ENCODE peak calls at places on chromosomes 1 and 21, in four cellular contexts. One of them, this sample, is unnamed. For H3K4me1, the result is how much of the 10 kb centered on the place peaks cover.

GRCh38 chr1:212012034-212012740 is 23.2 kb downstream of the INTS7 start:
- DNase-seq in HCT116: peak
- DNase-seq in right lobe of liver: peak
- DNase-seq in uterus: peak
- DNase-seq in this sample: peak

GRCh38 chr1:67429528-67430357 is 459 bp downstream of the SERBP1 start:
- DNase-seq in HCT116: no peak
- DNase-seq in right lobe of liver: peak
- DNase-seq in uterus: peak
- DNase-seq in this sample: peak

GRCh38 chr1:20164694-20165202 is 21.1 kb upstream of the UBXN10 start:
- DNase-seq in HCT116: no peak
- DNase-seq in right lobe of liver: peak
- DNase-seq in uterus: no peak
- DNase-seq in this sample: peak

GRCh38 chr1:36223373-36223995 is 759 bp upstream of the THRAP3 start:
- DNase-seq in HCT116: no peak
- DNase-seq in right lobe of liver: no peak
- DNase-seq in uterus: peak
- DNase-seq in this sample: no peak

GRCh38 chr21:16279658-16280581 is 550.1 kb downstream of the USP25 start:
- DNase-seq in HCT116: no peak
- DNase-seq in right lobe of liver: peak
- DNase-seq in uterus: peak
- DNase-seq in this sample: peak

GRCh38 chr1:32754282-32755097 is 51.9 kb upstream of the SYNC start:
- DNase-seq in HCT116: no peak
- DNase-seq in right lobe of liver: no peak
- DNase-seq in uterus: no peak
- DNase-seq in this sample: no peak

GRCh38 chr1:29709711-29710169 is 473.4 kb downstream of the PTPRU start:
- DNase-seq in HCT116: no peak
- DNase-seq in right lobe of liver: no peak
- DNase-seq in uterus: no peak
- DNase-seq in this sample: no peak

GRCh38 chr1:180502361-180503273 is at the start of gene ACBD6:
- DNase-seq in HCT116: peak
- DNase-seq in right lobe of liver: peak
- DNase-seq in uterus: peak
- DNase-seq in this sample: peak

GRCh38 chr1:178536844-178537371 is 24.0 kb downstream of the TEX35 start:
- DNase-seq in HCT116: peak
- DNase-seq in right lobe of liver: peak
- DNase-seq in uterus: peak
- DNase-seq in this sample: peak

GRCh38 chr1:109761227-109762038 is 2.3 kb downstream of the EPS8L3 start:
- DNase-seq in HCT116: no peak
- DNase-seq in right lobe of liver: no peak
- DNase-seq in uterus: peak
- DNase-seq in this sample: peak
- H3K4me3 ChIP-seq in HCT116: no peak
- H3K4me3 ChIP-seq in right lobe of liver: no peak
- H3K4me3 ChIP-seq in uterus: no peak
- H3K4me3 ChIP-seq in this sample: no peak

GRCh38 chr1:45686081-45687013 is at the start of gene GPBP1L1:
- DNase-seq in HCT116: peak
- DNase-seq in right lobe of liver: peak
- DNase-seq in uterus: peak
- DNase-seq in this sample: peak
- TF ChIP-seq POLR2A in HCT116: peak
- TF ChIP-seq POLR2A in right lobe of liver: no peak
- TF ChIP-seq POLR2A in uterus: peak
- TF ChIP-seq POLR2A in this sample: peak

GRCh38 chr1:153520818-153521476 is 14.8 kb downstream of the S100A6 start:
- DNase-seq in HCT116: no peak
- DNase-seq in right lobe of liver: no peak
- DNase-seq in uterus: no peak
- DNase-seq in this sample: peak

GRCh38 chr1:153513666-153514065 is 22.1 kb downstream of the S100A6 start:
- DNase-seq in HCT116: no peak
- DNase-seq in right lobe of liver: no peak
- DNase-seq in uterus: no peak
- DNase-seq in this sample: no peak

GRCh38 chr1:153515504-153516394 is 20.0 kb downstream of the S100A6 start:
- DNase-seq in HCT116: no peak
- DNase-seq in right lobe of liver: no peak
- DNase-seq in uterus: no peak
- DNase-seq in this sample: no peak

GRCh38 chr1:153519242-153519641 is 16.5 kb downstream of the S100A6 start:
- DNase-seq in HCT116: no peak
- DNase-seq in right lobe of liver: no peak
- DNase-seq in uterus: no peak
- DNase-seq in this sample: peak

DNA sequence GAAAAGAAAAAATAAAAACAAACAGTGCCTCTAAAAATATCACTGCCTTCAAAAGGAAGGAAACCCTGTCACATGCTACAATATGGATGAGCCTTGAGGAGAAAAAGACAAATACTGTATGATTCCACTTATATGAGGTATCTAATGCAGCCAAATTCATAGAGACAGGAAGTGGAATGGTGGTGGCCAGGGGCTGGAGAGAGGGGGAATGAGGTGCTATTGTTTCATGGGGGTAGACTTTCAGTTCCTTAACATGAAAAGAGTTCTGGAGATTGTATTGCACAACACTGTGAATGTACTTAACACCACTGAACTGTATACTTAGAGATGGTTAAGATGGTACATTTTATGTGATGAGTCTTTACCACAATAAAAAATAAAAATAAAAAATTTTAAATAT is 17.2 kb downstream of the S100A6 start:
- DNase-seq in HCT116: no peak
- DNase-seq in right lobe of liver: no peak
- DNase-seq in uterus: no peak
- DNase-seq in this sample: no peak
- H3K4me1 ChIP-seq in HCT116: under half
- H3K4me1 ChIP-seq in right lobe of liver: under half
- H3K4me1 ChIP-seq in uterus: under half
- H3K4me1 ChIP-seq in this sample: under half

GRCh38 chr1:209674957-209675566 is at the start of gene G0S2:
- DNase-seq in HCT116: no peak
- DNase-seq in right lobe of liver: peak
- DNase-seq in uterus: peak
- DNase-seq in this sample: peak
- H3K4me3 ChIP-seq in HCT116: no peak
- H3K4me3 ChIP-seq in right lobe of liver: peak
- H3K4me3 ChIP-seq in uterus: peak
- H3K4me3 ChIP-seq in this sample: peak

GRCh38 chr21:44810829-44811228 is 7.0 kb downstream of the SUMO3 start:
- DNase-seq in HCT116: no peak
- DNase-seq in right lobe of liver: no peak
- DNase-seq in uterus: no peak
- DNase-seq in this sample: no peak
- TF ChIP-seq POLR2A in HCT116: no peak
- TF ChIP-seq POLR2A in right lobe of liver: no peak
- TF ChIP-seq POLR2A in uterus: no peak
- TF ChIP-seq POLR2A in this sample: no peak

DNA sequence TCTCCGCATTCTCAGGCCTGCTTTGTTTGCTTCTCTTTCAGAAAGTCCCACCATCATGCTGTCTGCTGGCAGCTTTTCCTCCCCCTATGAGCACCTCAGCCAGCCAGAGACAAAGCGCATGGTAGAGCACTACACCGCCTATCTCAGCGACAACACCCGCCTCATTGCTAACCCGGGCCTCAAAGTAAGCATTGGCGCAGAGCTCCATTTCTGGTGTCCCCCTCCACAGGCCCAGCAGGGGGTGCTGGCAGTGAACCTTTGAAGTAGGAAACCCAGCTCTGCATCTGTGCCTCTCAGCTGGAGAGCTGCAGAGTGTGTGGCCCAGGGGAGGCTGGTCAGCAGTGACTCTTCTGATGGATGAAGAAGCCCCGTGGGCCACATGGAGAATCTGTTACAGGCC is 81.2 kb upstream of the RAVER2 start:
- DNase-seq in HCT116: no peak
- DNase-seq in right lobe of liver: no peak
- DNase-seq in uterus: no peak
- DNase-seq in this sample: no peak
- H3K4me1 ChIP-seq in HCT116: under half
- H3K4me1 ChIP-seq in right lobe of liver: under half
- H3K4me1 ChIP-seq in uterus: under half
- H3K4me1 ChIP-seq in this sample: under half

DNA sequence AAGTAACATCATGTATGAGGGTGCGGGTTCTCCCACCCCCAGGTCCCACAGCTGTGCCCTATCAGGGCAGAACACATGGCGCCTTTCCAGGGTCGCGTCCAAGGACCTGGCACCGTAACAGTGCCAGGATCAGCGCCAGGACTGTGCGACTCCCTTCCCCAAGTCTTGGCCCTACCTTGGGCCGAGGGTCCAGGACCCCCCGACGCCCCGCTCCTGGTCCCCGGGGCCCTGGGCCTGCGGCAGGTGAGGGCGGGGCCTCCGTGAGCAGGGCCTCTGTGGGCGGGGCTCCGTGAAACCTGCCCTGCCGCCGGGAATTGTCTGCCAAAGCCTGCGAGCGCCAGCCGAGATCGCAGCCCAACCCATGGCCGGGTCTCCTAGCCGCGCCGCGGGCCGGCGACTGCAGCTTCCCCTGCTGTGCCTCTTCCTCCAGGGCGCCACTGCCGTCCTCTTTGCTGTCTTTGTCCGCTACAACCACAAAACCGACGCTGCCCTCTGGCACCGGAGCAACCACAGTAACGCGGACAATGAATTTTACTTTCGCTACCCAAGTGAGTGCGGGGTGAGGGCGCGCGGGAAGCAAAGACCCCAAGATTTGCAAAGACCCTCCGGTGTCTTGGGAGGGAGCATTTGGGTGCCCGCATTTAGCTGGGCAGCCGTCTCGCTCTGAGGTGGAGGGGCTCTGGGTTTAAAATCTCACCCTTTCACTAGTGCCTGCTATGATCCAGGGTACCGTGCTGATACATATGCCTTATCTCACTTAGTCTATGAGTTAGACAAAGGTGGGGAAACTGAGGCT is at the start of gene RHBG:
- DNase-seq in HCT116: no peak
- DNase-seq in right lobe of liver: peak
- DNase-seq in uterus: no peak
- DNase-seq in this sample: no peak
- H3K4me3 ChIP-seq in HCT116: peak
- H3K4me3 ChIP-seq in right lobe of liver: peak
- H3K4me3 ChIP-seq in uterus: peak
- H3K4me3 ChIP-seq in this sample: no peak

DNA sequence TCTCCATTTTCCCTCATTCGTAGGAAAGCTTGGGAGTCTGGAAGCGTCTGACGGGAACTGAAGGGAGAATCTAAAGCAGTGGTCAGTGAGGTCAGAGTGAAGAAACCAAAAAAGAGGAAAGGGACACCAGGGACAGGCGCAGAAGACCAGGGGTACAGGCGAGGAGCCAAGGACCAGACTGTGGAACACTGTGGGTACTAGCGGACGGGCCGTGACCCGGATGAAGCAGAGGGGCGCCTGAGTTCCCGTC is 164 bp upstream of the MTX1 start:
- DNase-seq in HCT116: no peak
- DNase-seq in right lobe of liver: peak
- DNase-seq in uterus: no peak
- DNase-seq in this sample: no peak
- TF ChIP-seq POLR2A in HCT116: no peak
- TF ChIP-seq POLR2A in right lobe of liver: no peak
- TF ChIP-seq POLR2A in uterus: no peak
- TF ChIP-seq POLR2A in this sample: no peak

GRCh38 chr1:203273869-203274602 is 31.3 kb upstream of the BTG2 start:
- DNase-seq in HCT116: no peak
- DNase-seq in right lobe of liver: peak
- DNase-seq in uterus: peak
- DNase-seq in this sample: peak
- H3K4me1 ChIP-seq in HCT116: under half
- H3K4me1 ChIP-seq in right lobe of liver: under half
- H3K4me1 ChIP-seq in uterus: under half
- H3K4me1 ChIP-seq in this sample: half or more

This sample was measured in sigmoid colon.